ENCODE peak calls at places on chromosomes 11 and 22, in six cellular contexts. O is CD8-positive, alpha-beta T cell; F is A673; N is tibial nerve; A is esophagus muscularis mucosa; Y is OCI-LY7. Q is an unnamed sample.

GRCh38 chr11:106706355-106706754 is 311.9 kb downstream of the GUCY1A2 start:
- DNase-seq in A (no peak), F (no peak), O (no peak), N (no peak), Y (no peak), Q (no peak)

GRCh38 chr11:31800398-31801265 is 10.5 kb downstream of the PAX6 start:
- DNase-seq in A (peak; percentile 83), O (no peak), N (no peak), Y (no peak), F (no peak), Q (no peak)

GRCh38 chr11:61026121-61027031 is 54.9 kb downstream of the CD6 start:
- DNase-seq in N (no peak), Y (peak; percentile 76), O (peak; percentile 55), A (no peak), F (no peak), Q (peak; percentile 96)

GRCh38 chr22:20130739-20131592 is 638 bp upstream of the ZDHHC8 start:
- DNase-seq in N (peak; percentile 79), F (peak; percentile 82), A (peak; percentile 93), Y (no peak), O (peak; percentile 81), Q (peak; percentile 62)

GRCh38 chr11:107860688-107861087 is 2.1 kb upstream of the SLC35F2 start:
- DNase-seq in A (no peak), N (no peak), Y (no peak), F (no peak), O (no peak), Q (no peak)

GRCh38 chr11:35981581-35981980 is 37.7 kb downstream of the LDLRAD3 start:
- DNase-seq in O (no peak), N (no peak), F (no peak), Y (no peak), A (no peak), Q (no peak)

GRCh38 chr11:126647735-126648134 is 292.2 kb downstream of the ST3GAL4 start:
- DNase-seq in N (no peak), Y (no peak), F (peak; percentile 45), A (no peak), O (no peak), Q (no peak)

GRCh38 chr11:103729653-103730052 is 306.8 kb upstream of the DDI1 start:
- DNase-seq in F (no peak), O (no peak), Y (no peak), N (no peak), A (no peak), Q (no peak)

GRCh38 chr11:19934828-19935259 is 222.2 kb downstream of the NAV2 start:
- DNase-seq in O (no peak), Y (no peak), A (no peak), N (no peak), F (no peak), Q (no peak)

GRCh38 chr11:41665633-41666032 is 206.2 kb upstream of the LRRC4C start:
- DNase-seq in N (no peak), O (no peak), F (no peak), A (no peak), Y (no peak), Q (no peak)

GRCh38 chr11:102017029-102017428 is 30.2 kb upstream of the CFAP300 start:
- DNase-seq in F (no peak), N (no peak), Y (no peak), O (no peak), A (no peak), Q (no peak)

GRCh38 chr11:23840872-23841271 is 656.0 kb upstream of the LUZP2 start:
- DNase-seq in Y (no peak), O (no peak), N (no peak), A (no peak), F (no peak), Q (no peak)

DNA sequence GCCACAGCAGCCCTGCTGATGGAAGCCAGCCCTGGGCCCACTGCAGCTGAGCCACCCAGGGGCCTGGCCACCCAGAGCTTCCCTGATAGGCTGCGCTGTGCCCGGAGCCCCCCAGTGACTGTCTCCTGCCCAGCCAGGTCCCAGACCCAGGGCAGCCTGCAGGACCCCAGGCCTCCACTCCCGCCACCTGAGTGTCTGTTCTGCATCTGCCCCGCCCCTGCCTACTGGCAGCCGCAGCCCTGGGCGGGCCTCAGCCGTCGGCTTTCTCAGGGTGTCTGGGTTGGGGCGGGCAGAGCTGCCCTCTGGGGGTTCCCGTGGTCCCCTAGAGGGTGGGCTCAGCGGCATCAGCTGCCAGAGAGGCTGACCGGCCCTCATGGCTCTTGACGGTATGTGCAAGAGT is 12.5 kb upstream of the PIM3 start:
- DNase-seq in A (no peak), Y (no peak), F (no peak), N (no peak), O (no peak), Q (no peak)
- H3K4me3 ChIP-seq in A (no peak overlapping the region), Y (no peak overlapping the region), F (no peak overlapping the region), N (no peak overlapping the region), O (no peak overlapping the region), Q (no peak overlapping the region)

DNA sequence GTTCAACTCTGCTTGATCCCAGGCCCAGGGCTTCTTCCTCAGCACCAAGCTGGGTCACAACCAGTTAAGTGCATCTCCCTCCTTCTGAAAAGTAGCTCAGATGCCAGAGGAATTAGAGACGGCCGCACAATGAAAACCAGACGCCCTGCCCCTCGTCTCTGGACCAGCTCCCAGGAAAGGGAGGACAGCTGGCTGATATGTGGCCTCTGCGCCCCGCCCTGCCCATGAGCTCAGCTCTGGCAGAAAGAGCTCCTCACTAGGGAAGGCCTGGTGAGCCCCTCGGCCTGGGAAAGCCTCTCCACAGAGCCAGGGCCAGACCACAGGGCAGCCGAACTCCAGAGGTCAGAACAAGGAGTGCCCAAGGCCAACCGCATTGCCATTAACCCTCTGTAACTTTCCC is 18.1 kb upstream of the SCGB1A1 start:
- DNase-seq in Y (no peak), F (no peak), O (no peak), A (no peak), N (peak; percentile 85), Q (no peak)
- H3K4me3 ChIP-seq in Y (no peak overlapping the region), F (no peak overlapping the region), O (no peak overlapping the region), A (peak overlapping the region; percentile 4), N (no peak overlapping the region), Q (no peak overlapping the region)

DNA sequence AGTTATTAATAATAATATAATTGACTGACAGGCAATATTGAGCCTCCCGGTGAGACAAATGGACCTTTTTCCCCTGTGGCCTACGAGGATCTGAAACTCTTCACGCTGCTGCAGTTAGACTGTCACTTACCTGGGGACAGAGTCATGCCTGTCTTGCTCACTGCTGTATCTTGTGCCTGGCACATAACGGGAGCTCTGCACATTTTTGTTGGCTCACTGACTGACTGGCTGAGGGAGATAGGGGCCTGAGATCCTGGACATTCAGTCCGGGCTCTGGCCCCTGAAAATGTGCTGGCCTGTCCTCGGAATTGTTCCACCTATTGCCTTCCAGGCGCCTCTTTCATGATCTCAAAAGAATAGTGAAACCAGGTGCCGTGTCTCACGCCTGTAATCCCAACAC is 743 bp upstream of the CD3D start:
- DNase-seq in F (no peak), O (peak; percentile 27), A (peak; percentile 39), N (no peak), Y (no peak), Q (no peak)
- H3K4me3 ChIP-seq in F (no peak overlapping the region), O (peak overlapping the region; percentile 92), A (no peak overlapping the region), N (no peak overlapping the region), Y (no peak overlapping the region), Q (peak overlapping the region; percentile 71)

GRCh38 chr11:62411524-62411923 is 7.3 kb upstream of the SCGB1A1 start:
- DNase-seq in A (no peak), F (no peak), Y (no peak), O (no peak), N (no peak), Q (no peak)
- H3K4me3 ChIP-seq in A (no peak overlapping the region), F (no peak overlapping the region), Y (no peak overlapping the region), O (no peak overlapping the region), N (no peak overlapping the region), Q (no peak overlapping the region)

Q was measured in Jurkat, Clone E6-1.